ENCODE peak calls at places on chromosomes 16 and 17, in five cellular contexts. T is GM12878, K is HEK293T, Q is HepG2, D is H1. E is an unnamed sample.

GRCh38 chr17:28053725-28054124 is 11.2 kb downstream of the NLK start:
- DNase-seq in T (no peak), K (no peak), Q (no peak), D (no peak), E (no peak)

GRCh38 chr16:67255553-67256030 is 6.8 kb downstream of the SLC9A5 start:
- DNase-seq in Q (no peak), T (no peak), K (no peak), D (no peak), E (no peak)

GRCh38 chr16:77624085-77624484 is 98.2 kb upstream of the NUDT7 start:
- DNase-seq in K (no peak), Q (no peak), D (no peak), T (no peak), E (no peak)

GRCh38 chr17:83078378-83079339 is 750 bp upstream of the METRNL start:
- DNase-seq in T (no peak), D (no peak), Q (no peak), K (peak), E (no peak)

GRCh38 chr16:55954906-55955305 is 79.7 kb upstream of the CES5A start:
- DNase-seq in K (no peak), Q (no peak), T (no peak), D (no peak), E (no peak)

GRCh38 chr17:7853693-7854043 is 1.2 kb upstream of the TMEM88 start:
- DNase-seq in K (no peak), Q (no peak), T (no peak), D (no peak), E (no peak)

GRCh38 chr17:34579017-34579946 is at the start of gene TMEM132E:
- DNase-seq in K (peak), Q (no peak), D (no peak), T (no peak), E (no peak)

GRCh38 chr16:29809850-29810698 is 1.9 kb upstream of the PRRT2 start:
- DNase-seq in T (no peak), K (no peak), Q (no peak), D (no peak), E (no peak)

GRCh38 chr17:81457917-81458555 is 54.6 kb downstream of the ACTG1 start:
- DNase-seq in Q (no peak), D (no peak), K (no peak), T (no peak), E (no peak)

GRCh38 chr16:84599528-84600202 is 18.2 kb downstream of the COTL1 start:
- DNase-seq in T (no peak), K (no peak), Q (peak), D (peak), E (peak)

GRCh38 chr17:35088911-35089845 is 25.7 kb upstream of the RFFL start:
- DNase-seq in Q (peak), D (no peak), K (peak), T (no peak), E (peak)

GRCh38 chr17:12522743-12523181 is 142.9 kb upstream of the MYOCD start:
- DNase-seq in D (no peak), Q (peak), T (no peak), K (peak), E (no peak)

GRCh38 chr16:54957403-54957802 is 26.7 kb downstream of the IRX5 start:
- DNase-seq in K (peak), D (no peak), T (no peak), Q (peak), E (no peak)

DNA sequence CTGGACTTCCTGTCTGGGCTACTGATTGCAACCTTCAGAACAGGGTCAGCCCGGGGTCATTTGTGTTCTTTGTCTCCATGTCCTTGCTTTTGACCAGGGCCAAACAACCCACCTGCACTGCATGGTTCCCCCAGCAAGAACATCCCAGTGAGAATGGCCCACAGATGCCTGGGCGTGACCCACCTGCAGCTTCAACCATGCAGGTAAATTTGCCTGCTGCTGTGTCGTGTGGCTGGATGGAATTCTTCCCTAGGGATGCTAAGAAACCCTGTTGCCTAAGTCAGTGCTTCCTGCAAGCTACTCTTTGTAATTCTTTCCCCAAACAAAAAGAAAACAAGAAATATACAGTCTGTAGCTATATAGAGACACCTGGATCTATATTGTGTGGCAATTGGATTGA is 12.5 kb downstream of the CDH13 start:
- DNase-seq in D (no peak), T (no peak), Q (no peak), K (no peak), E (no peak)
- TF ChIP-seq SUZ12 in D (no peak), T (no peak), Q (no peak), K (no peak), E (no peak)

GRCh38 chr16:49835116-49835880 is 20.6 kb downstream of the ZNF423 start:
- DNase-seq in Q (no peak), D (no peak), K (no peak), T (no peak), E (no peak)

GRCh38 chr16:49833055-49833454 is 22.9 kb downstream of the ZNF423 start:
- DNase-seq in D (no peak), K (no peak), Q (no peak), T (no peak), E (no peak)

GRCh38 chr16:49836218-49836617 is 19.7 kb downstream of the ZNF423 start:
- DNase-seq in D (no peak), K (no peak), Q (no peak), T (no peak), E (no peak)

GRCh38 chr16:49833796-49834195 is 22.1 kb downstream of the ZNF423 start:
- DNase-seq in D (no peak), T (no peak), Q (no peak), K (no peak), E (no peak)

DNA sequence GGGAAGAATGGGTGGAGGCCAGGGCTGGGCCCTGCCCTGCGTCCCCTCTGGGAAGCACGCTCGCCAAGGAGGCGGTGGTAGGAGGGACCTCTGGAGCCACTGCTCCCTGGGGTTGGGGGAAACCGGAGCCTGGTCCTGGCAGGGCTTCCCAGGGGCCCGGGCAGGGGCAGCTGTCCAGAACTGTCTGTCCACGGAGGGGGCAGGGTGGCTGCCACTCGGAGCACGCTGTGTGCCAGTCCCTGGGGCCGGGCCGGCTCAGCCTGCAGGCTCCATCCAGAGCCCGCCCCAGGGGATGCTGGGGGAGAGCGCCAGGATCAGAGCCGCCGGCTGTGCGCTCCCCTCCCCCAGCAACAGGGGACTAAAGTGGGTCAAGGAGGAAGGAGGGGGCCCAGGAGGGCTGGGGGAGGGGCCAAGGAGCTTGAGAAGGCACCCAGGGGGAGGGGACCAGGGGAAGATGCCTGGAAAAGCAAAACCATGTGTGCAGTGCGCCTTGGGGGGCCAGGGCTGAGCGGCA is 21.4 kb downstream of the ZNF423 start:
- DNase-seq in Q (no peak), D (no peak), K (no peak), T (no peak), E (no peak)
- TF ChIP-seq SUZ12 in Q (no peak), D (no peak), K (no peak), T (no peak), E (no peak)

GRCh38 chr17:48051706-48052486 is 3.7 kb downstream of the NFE2L1 start:
- DNase-seq in T (no peak), K (no peak), Q (peak), D (no peak), E (no peak)

GRCh38 chr17:48054238-48055185 is 6.4 kb downstream of the NFE2L1 start:
- DNase-seq in T (no peak), D (peak), Q (no peak), K (no peak), E (peak)

GRCh38 chr17:48053758-48054237 is 5.6 kb downstream of the NFE2L1 start:
- DNase-seq in K (no peak), Q (no peak), D (no peak), T (no peak), E (no peak)

GRCh38 chr17:48051278-48051677 is 3.1 kb downstream of the NFE2L1 start:
- DNase-seq in D (no peak), T (no peak), K (no peak), Q (no peak), E (no peak)

DNA sequence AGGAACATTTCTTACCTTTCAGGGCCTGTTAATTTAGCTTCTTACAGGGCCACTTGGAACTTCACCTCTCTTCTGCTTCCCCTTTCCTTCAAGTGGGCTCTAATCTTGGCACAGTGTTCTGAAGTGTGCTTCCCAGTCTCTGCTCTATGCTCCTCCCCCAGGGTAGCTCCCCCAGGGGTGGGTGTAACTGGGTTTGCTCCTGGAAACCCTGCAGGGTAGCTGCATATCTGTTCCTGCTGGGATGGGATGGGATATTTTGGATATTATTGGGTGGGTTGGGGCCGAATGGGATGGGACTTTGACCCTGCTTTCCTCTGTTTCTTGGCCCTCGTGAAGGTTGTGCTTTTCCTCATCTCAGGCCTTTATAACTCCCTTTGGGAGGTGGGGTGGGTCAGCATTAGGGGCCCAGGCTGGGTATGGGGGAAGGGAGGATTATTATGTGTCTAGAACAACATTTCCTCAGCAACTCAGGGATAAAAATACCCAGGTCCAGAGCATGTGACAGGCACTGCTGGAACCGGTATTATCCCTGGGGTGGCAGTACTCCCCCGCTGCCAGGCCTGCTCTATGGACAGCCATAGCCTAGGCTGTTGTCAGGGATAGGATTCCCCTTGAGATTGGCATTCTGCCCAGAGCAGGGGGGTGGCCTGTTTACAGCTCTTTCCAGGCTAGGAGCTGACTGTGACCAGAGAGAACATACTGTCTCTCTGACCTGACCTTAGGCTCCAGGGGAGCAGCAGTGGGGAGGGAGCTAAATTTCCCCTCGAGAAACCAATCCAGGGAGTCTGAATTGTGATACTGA is 5.0 kb downstream of the NFE2L1 start:
- DNase-seq in K (peak), T (no peak), Q (peak), D (no peak), E (no peak)
- TF ChIP-seq SUZ12 in K (no peak), T (no peak), Q (no peak), D (no peak), E (no peak)

DNA sequence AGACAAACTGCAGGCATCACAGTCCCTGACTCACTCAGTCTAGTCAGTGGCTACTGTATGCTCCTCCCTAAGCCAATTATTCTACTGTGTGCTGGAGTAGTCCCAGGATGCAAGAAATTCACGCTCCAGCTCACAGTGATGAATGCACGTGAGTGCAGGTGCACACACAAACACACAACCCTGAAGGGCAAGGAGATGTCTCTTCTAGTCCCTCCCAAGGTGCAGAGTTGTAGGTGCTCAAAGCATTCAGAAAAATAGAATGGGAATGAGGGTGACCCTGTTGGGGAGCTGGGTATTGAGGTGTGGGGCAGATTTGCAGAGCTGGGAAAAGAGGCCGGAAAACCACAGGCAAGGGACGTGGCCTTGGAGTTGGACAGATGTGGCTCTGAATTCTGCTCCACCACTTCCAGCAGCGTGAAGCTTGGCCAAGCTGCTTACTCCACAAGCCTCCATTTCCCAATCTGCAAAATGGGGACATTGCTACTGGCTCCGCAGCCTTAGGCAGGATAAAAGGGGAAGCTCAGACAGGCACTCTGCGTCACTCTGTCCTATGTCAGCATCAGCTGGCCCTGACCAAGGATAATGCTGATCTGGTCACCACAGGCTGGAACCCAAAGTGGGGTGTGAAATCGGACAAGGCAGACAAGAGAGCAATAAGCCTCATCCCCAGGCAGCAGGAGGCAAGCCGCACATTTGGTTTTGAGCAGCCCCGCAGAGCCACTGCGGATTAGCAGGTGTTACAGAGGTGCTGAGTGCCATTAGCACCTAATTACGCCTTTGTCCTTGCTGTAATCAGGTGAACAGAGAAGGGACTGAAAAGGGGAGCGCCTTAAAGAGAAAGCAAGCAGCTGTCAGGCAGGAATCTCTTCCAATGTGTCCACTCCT is 54.9 kb downstream of the SDK2 start:
- DNase-seq in D (no peak), T (no peak), Q (no peak), K (no peak), E (no peak)
- TF ChIP-seq SUZ12 in D (no peak), T (no peak), Q (no peak), K (no peak), E (no peak)

DNA sequence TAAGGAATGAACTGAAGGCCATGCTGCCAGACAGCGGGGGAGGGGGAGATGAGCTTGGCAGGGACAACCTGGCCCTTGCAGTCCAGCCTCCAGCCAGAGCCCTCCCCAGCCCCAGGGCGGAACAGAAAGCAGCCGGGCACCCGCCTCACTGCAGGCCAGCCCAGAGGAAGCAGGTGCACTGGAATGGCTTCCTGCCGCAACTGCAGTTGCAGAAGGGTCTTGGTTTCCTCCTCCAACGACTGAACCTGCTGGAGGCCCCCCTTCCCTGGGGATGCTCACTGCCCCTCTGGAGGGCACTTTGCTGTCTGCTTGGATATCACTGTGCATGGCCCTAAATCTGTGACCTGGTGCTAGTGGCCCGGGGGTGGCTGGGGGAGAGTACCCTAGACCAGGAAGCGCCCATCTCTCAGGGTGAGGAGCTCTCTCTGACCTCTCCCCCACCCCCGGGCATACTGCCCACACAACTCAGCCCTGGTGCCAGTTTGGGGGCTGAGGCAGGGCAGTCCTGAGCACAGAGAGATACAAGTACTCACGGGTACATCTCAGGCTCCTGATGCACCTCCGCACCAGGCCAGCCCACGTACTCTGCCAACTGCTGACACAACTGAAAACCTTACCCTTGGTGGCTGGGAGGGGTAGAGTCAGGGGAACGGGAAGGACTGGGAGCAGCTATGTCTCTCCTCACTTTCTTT is 41.1 kb downstream of the MYO18A start:
- DNase-seq in D (no peak), T (no peak), K (no peak), Q (no peak), E (no peak)
- TF ChIP-seq SUZ12 in D (no peak), T (no peak), K (no peak), Q (no peak), E (no peak)

DNA sequence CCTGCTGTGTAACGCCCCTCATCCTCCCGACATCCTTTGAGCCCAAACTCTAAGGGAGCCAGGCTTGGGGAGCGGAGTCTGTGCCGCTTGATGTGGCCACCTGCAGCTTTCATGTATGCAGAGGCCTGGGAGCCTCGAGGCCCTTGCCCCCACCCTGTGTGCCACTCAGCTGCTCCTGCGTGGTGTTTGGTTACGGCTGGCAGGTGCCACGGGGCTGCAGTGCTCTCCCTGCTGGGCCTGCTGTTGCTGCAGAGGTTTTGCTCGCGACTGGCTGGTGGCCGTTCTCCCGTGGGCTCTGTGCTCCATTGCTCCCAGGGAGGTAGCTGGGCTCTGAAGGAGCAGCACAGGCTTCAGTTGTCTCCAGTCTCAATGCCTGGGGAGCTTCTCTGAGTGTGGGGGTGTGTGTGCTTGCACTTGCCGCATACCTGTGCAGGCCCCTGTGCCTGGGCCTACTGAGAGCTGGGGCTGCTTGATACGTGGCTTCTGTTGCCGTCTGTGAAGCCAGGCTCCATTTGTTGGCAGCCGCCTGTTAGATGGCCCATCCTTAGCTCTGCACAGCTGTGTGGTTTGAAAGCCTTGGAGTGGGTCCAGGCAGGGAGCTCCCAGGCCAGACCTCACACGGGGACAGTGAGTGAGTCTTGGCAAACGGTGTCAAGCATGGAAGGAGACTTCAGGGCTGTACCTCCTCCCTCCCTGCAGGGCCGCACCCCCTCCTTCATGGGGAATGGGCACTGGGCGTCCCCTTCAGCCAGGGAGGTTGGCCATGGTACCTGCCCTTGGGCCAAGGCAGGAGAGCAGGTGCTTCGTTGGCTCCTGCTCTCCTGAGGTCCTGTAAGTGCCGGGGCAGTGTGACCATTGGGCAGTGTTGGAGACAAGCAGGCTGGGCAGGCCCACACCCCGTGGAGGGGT is 47.2 kb downstream of the PDPK1 start:
- DNase-seq in T (no peak), K (no peak), D (no peak), Q (no peak), E (no peak)
- TF ChIP-seq SUZ12 in T (no peak), K (no peak), D (no peak), Q (no peak), E (no peak)

DNA sequence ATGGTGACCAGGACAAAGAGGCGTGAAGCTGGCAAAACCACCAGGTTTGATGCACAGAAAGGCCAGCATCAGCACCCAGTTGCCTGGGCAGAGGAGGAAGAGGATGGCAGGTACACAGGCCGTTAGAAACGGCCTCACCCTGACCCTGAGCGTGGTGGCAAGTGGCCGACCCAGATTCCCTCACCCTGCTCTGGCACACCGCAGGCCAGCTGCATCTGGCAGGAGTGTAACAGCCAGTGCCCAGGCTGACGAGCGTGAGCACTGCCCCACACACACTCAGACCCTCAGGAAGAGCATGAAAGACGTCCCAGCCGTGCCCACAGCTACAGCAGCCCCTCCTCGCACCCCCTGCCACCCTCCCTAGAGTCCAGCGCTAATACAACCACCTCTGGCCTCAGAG is 82.0 kb downstream of the ANKRD11 start:
- DNase-seq in D (no peak), K (no peak), T (no peak), Q (no peak), E (no peak)
- TF ChIP-seq SUZ12 in D (no peak), K (no peak), T (no peak), Q (no peak), E (no peak)

E was measured in NT2/D1.